ENCODE peak calls at places on chromosomes 1 and 21, in eight cellular contexts. C, N, O, P, T, I, V and G are unnamed samples.
A peak's percentile ranks its signal among the peaks of the same experiment; 100 is the strongest.

GRCh38 chr1:100036718-100037664 is 67.2 kb downstream of the SLC35A3 start:
- DNase-seq in C (no peak), N (no peak), O (no peak), P (no peak), T (no peak), I (no peak), V (no peak), G (peak; percentile 14)

GRCh38 chr1:35660581-35661473 is 19.5 kb upstream of the PSMB2 start:
- DNase-seq in C (no peak), N (no peak), O (no peak), P (no peak), T (no peak), I (peak; percentile 55), V (no peak), G (peak; percentile 28)

GRCh38 chr1:27099154-27099903 is 55.6 kb downstream of the SLC9A1 start:
- DNase-seq in C (peak; percentile 75), N (no peak), O (no peak), P (no peak), T (no peak), I (no peak), V (no peak), G (peak; percentile 82)

GRCh38 chr1:182299728-182300581 is 91.6 kb downstream of the GLUL start:
- DNase-seq in C (no peak), N (no peak), O (no peak), P (no peak), T (no peak), I (no peak), V (no peak), G (peak; percentile 14)

GRCh38 chr1:67624680-67625079 is 60.3 kb upstream of the GADD45A start:
- DNase-seq in C (no peak), N (no peak), O (no peak), P (no peak), T (no peak), I (no peak), V (no peak), G (no peak)

GRCh38 chr1:248748211-248748610 is 7.3 kb downstream of the LYPD8 start:
- DNase-seq in C (no peak), N (no peak), O (no peak), P (no peak), T (no peak), I (no peak), V (no peak), G (no peak)

GRCh38 chr1:8706995-8707396 is 110.4 kb downstream of the RERE start:
- DNase-seq in C (no peak), N (no peak), O (no peak), P (peak; percentile 95), T (no peak), I (no peak), V (no peak), G (no peak)

GRCh38 chr1:102628008-102628736 is 480.1 kb downstream of the COL11A1 start:
- DNase-seq in C (no peak), N (no peak), O (no peak), P (peak; percentile 50), T (no peak), I (no peak), V (no peak), G (no peak)

GRCh38 chr1:83053446-83053845 is 945.5 kb downstream of the TTLL7 start:
- DNase-seq in C (no peak), N (no peak), O (no peak), P (no peak), T (no peak), I (no peak), V (no peak), G (no peak)

GRCh38 chr1:242454262-242455051 is 70.0 kb downstream of the PLD5 start:
- DNase-seq in C (peak; percentile 30), N (no peak), O (no peak), P (peak; percentile 61), T (no peak), I (no peak), V (no peak), G (peak; percentile 28)

GRCh38 chr1:31183927-31184554 is 55.6 kb downstream of the NKAIN1 start:
- DNase-seq in C (peak; percentile 64), N (peak; percentile 9), O (no peak), P (no peak), T (no peak), I (peak; percentile 73), V (no peak), G (peak; percentile 49)

GRCh38 chr1:20279507-20279906 is 11.2 kb upstream of the VWA5B1 start:
- DNase-seq in C (no peak), N (no peak), O (no peak), P (no peak), T (no peak), I (no peak), V (no peak), G (peak; percentile 65)

GRCh38 chr1:202161151-202162048 is 998 bp upstream of the PTPN7 start:
- DNase-seq in C (peak; percentile 50), N (no peak), O (no peak), P (no peak), T (no peak), I (no peak), V (no peak), G (no peak)

GRCh38 chr21:17590443-17590842 is 22.3 kb downstream of the BTG3 start:
- DNase-seq in C (no peak), N (no peak), O (no peak), P (no peak), T (no peak), I (no peak), V (no peak), G (no peak)

GRCh38 chr1:156941675-156942074 is 21.2 kb downstream of the LRRC71 start:
- DNase-seq in C (no peak), N (no peak), O (no peak), P (no peak), T (no peak), I (no peak), V (no peak), G (no peak)

GRCh38 chr1:219172821-219173220 is 857 bp upstream of the LYPLAL1 start:
- DNase-seq in C (no peak), N (no peak), O (no peak), P (no peak), T (no peak), I (no peak), V (no peak), G (no peak)

GRCh38 chr1:168709896-168710305 is 19.1 kb downstream of the DPT start:
- DNase-seq in C (no peak), N (no peak), O (no peak), P (no peak), T (no peak), I (no peak), V (no peak), G (peak; percentile 9)

GRCh38 chr1:155174334-155175280 is 958 bp downstream of the TRIM46 start:
- DNase-seq in C (no peak), N (peak; percentile 51), O (no peak), P (peak; percentile 84), T (peak; percentile 50), I (no peak), V (no peak), G (peak; percentile 70)

GRCh38 chr1:109610609-109611307 is 8.7 kb downstream of the GNAT2 start:
- DNase-seq in C (no peak), N (no peak), O (no peak), P (no peak), T (no peak), I (no peak), V (no peak), G (no peak)

GRCh38 chr1:87410771-87411170 is 82.1 kb downstream of the LMO4 start:
- DNase-seq in C (no peak), N (no peak), O (no peak), P (peak; percentile 56), T (no peak), I (no peak), V (no peak), G (no peak)

GRCh38 chr21:38420140-38420539 is 78.1 kb downstream of the ERG start:
- DNase-seq in C (no peak), N (no peak), O (no peak), P (no peak), T (no peak), I (no peak), V (no peak), G (no peak)

GRCh38 chr1:246043556-246043955 is 463.5 kb downstream of the SMYD3 start:
- DNase-seq in C (no peak), N (no peak), O (no peak), P (peak; percentile 44), T (no peak), I (no peak), V (no peak), G (no peak)

GRCh38 chr1:211703812-211704566 is 28.6 kb upstream of the NEK2 start:
- DNase-seq in C (no peak), N (no peak), O (no peak), P (peak; percentile 52), T (no peak), I (no peak), V (no peak), G (no peak)

GRCh38 chr1:201269900-201270410 is 13.4 kb upstream of the PKP1 start:
- DNase-seq in C (no peak), N (no peak), O (no peak), P (no peak), T (no peak), I (no peak), V (peak; percentile 20), G (no peak)

GRCh38 chr21:44255519-44255981 is 6.1 kb downstream of the DNMT3L start:
- DNase-seq in C (no peak), N (no peak), O (no peak), P (no peak), T (no peak), I (no peak), V (no peak), G (no peak)

GRCh38 chr1:24745711-24746582 is 700 bp downstream of the CLIC4 start:
- DNase-seq in C (no peak), N (peak; percentile 12), O (no peak), P (no peak), T (no peak), I (no peak), V (no peak), G (no peak)

GRCh38 chr21:43740497-43741156 is 21.7 kb downstream of the PDXK start:
- DNase-seq in C (no peak), N (no peak), O (no peak), P (no peak), T (no peak), I (no peak), V (no peak), G (peak; percentile 70)

GRCh38 chr1:181255270-181255929 is 166.9 kb downstream of the IER5 start:
- DNase-seq in C (no peak), N (no peak), O (no peak), P (no peak), T (no peak), I (no peak), V (peak; percentile 78), G (peak; percentile 73)

GRCh38 chr1:36784147-36784862 is 250.0 kb downstream of the GRIK3 start:
- DNase-seq in C (no peak), N (no peak), O (no peak), P (no peak), T (no peak), I (no peak), V (no peak), G (no peak)

GRCh38 chr1:30284226-30284625 is 439.2 kb downstream of the MATN1 start:
- DNase-seq in C (no peak), N (no peak), O (no peak), P (no peak), T (no peak), I (no peak), V (no peak), G (no peak)

GRCh38 chr1:21337931-21338567 is 47.8 kb upstream of the ECE1 start:
- DNase-seq in C (no peak), N (no peak), O (no peak), P (no peak), T (no peak), I (no peak), V (no peak), G (peak; percentile 57)

GRCh38 chr1:165897326-165898303 is 70.2 kb downstream of the UCK2 start:
- DNase-seq in C (no peak), N (no peak), O (no peak), P (no peak), T (no peak), I (no peak), V (no peak), G (peak; percentile 36)

GRCh38 chr1:24089743-24090555 is 22.0 kb downstream of the MYOM3 start:
- DNase-seq in C (no peak), N (no peak), O (no peak), P (no peak), T (no peak), I (no peak), V (no peak), G (no peak)

GRCh38 chr1:203028784-203029553 is 2.7 kb downstream of the PPFIA4 start:
- DNase-seq in C (peak; percentile 6), N (no peak), O (no peak), P (no peak), T (no peak), I (no peak), V (no peak), G (no peak)